ENCODE peak calls at places on chromosome 4, in seven cellular contexts. R, B, L, J, S, I and X are unnamed samples.

GRCh38 chr4:141645611-141646340 is 9.4 kb downstream of the IL15 start:
- DNase-seq in R (peak; percentile 93), B (no peak), L (no peak), J (no peak), S (no peak), I (no peak), X (no peak)

GRCh38 chr4:6113641-6114040 is 86.7 kb downstream of the JAKMIP1 start:
- DNase-seq in R (no peak), B (no peak), L (no peak), J (no peak), S (no peak), I (no peak), X (no peak)

GRCh38 chr4:75432683-75433082 is 81.5 kb downstream of the RCHY1 start:
- DNase-seq in R (peak; percentile 7), B (no peak), L (no peak), J (no peak), S (no peak), I (no peak), X (peak; percentile 47)

GRCh38 chr4:48439988-48440387 is 43.2 kb upstream of the SLC10A4 start:
- DNase-seq in R (no peak), B (no peak), L (no peak), J (no peak), S (no peak), I (no peak), X (no peak)

GRCh38 chr4:40990202-40990898 is 224.0 kb downstream of the APBB2 start:
- DNase-seq in R (peak; percentile 97), B (no peak), L (no peak), J (no peak), S (no peak), I (no peak), X (peak; percentile 50)

GRCh38 chr4:101103381-101104142 is 243.8 kb downstream of the PPP3CA start:
- DNase-seq in R (peak; percentile 48), B (no peak), L (no peak), J (no peak), S (no peak), I (no peak), X (peak; percentile 80)

GRCh38 chr4:165361804-165362203 is 17.0 kb upstream of the CPE start:
- DNase-seq in R (no peak), B (no peak), L (no peak), J (no peak), S (no peak), I (no peak), X (no peak)

GRCh38 chr4:144709159-144709558 is 63.2 kb downstream of the HHIP start:
- DNase-seq in R (peak; percentile 89), B (no peak), L (no peak), J (no peak), S (no peak), I (no peak), X (no peak)

GRCh38 chr4:147727476-147728028 is 4.3 kb upstream of the ARHGAP10 start:
- DNase-seq in R (peak; percentile 50), B (no peak), L (no peak), J (no peak), S (no peak), I (no peak), X (no peak)

GRCh38 chr4:19382993-19383392 is 868.7 kb upstream of the SLIT2 start:
- DNase-seq in R (peak; percentile 37), B (no peak), L (no peak), J (no peak), S (no peak), I (peak; percentile 19), X (no peak)

GRCh38 chr4:929970-930625 is 2.0 kb downstream of the GAK start:
- DNase-seq in R (peak; percentile 71), B (no peak), L (no peak), J (no peak), S (no peak), I (no peak), X (peak; percentile 78)

GRCh38 chr4:7762376-7763040 is 177.2 kb downstream of the AFAP1 start:
- DNase-seq in R (no peak), B (no peak), L (no peak), J (no peak), S (no peak), I (no peak), X (no peak)

GRCh38 chr4:624705-625590 is at the start of gene PDE6B:
- DNase-seq in R (no peak), B (no peak), L (no peak), J (no peak), S (no peak), I (no peak), X (no peak)

GRCh38 chr4:56979674-56980073 is 978 bp downstream of the POLR2B start:
- DNase-seq in R (peak; percentile 19), B (no peak), L (no peak), J (no peak), S (no peak), I (no peak), X (peak; percentile 65)

GRCh38 chr4:2927696-2928075 is 35.5 kb downstream of the NOP14 start:
- DNase-seq in R (no peak), B (no peak), L (no peak), J (no peak), S (no peak), I (no peak), X (no peak)

GRCh38 chr4:52983563-52984303 is 121.6 kb downstream of the RASL11B start:
- DNase-seq in R (peak; percentile 68), B (peak; percentile 21), L (no peak), J (no peak), S (no peak), I (no peak), X (peak; percentile 68)

GRCh38 chr4:158597879-158598596 is 73.6 kb downstream of the C4orf46 start:
- DNase-seq in R (no peak), B (no peak), L (no peak), J (no peak), S (no peak), I (no peak), X (no peak)

GRCh38 chr4:21915761-21916160 is 32.8 kb downstream of the KCNIP4 start:
- DNase-seq in R (no peak), B (no peak), L (no peak), J (no peak), S (no peak), I (no peak), X (no peak)

GRCh38 chr4:25159837-25160713 is at the start of gene SEPSECS:
- DNase-seq in R (peak; percentile 95), B (peak; percentile 54), L (peak; percentile 98), J (peak; percentile 93), S (peak; percentile 99), I (peak; percentile 98), X (peak; percentile 99)
- TF ChIP-seq POLR2A in R (peak; percentile 63), B (peak; percentile 86), L (peak; percentile 70), J (peak; percentile 81), S (no peak), I (no peak), X (peak; percentile 93)

GRCh38 chr4:32697281-32697814 is 1977.2 kb downstream of the PCDH7 start:
- DNase-seq in R (no peak), B (no peak), L (no peak), J (no peak), S (no peak), I (no peak), X (no peak)
- TF ChIP-seq POLR2A in R (no peak), B (no peak), L (no peak), J (no peak), S (no peak), I (no peak), X (no peak)

GRCh38 chr4:109350121-109350520 is 47.7 kb upstream of the COL25A1 start:
- DNase-seq in R (no peak), B (no peak), L (no peak), J (no peak), S (no peak), I (no peak), X (no peak)

GRCh38 chr4:109355835-109356234 is 53.4 kb upstream of the COL25A1 start:
- DNase-seq in R (no peak), B (no peak), L (no peak), J (no peak), S (no peak), I (no peak), X (peak; percentile 6)

DNA sequence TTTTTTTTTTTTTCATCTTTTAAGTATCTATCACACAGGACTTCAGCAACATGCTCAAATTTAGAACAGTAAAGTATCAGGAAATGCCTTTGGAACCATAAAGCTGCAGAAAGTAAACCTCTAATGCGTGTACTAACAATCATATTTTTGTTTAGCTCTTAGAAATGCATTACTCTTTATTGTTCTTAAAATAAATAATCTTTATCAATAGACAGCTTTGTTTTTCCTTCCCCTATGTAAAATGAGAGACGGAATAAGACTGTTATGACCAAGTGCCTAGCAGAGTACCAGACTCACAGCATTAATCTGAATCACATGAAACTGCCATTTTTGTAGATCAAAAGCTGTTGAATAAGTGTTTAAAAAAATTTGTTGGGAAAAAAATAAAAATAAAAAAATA is 50.5 kb upstream of the COL25A1 start:
- DNase-seq in R (no peak), B (no peak), L (no peak), J (no peak), S (no peak), I (no peak), X (no peak)
- TF ChIP-seq POLR2A in R (no peak), B (no peak), L (no peak), J (no peak), S (no peak), I (no peak), X (no peak)

GRCh38 chr4:118836763-118837507 is 1.0 kb upstream of the SEC24D start:
- DNase-seq in R (no peak), B (no peak), L (no peak), J (no peak), S (no peak), I (no peak), X (no peak)

GRCh38 chr4:118834070-118834469 is 1.9 kb downstream of the SEC24D start:
- DNase-seq in R (no peak), B (no peak), L (no peak), J (no peak), S (no peak), I (no peak), X (no peak)

GRCh38 chr4:118833192-118833820 is 2.6 kb downstream of the SEC24D start:
- DNase-seq in R (no peak), B (no peak), L (no peak), J (no peak), S (no peak), I (no peak), X (no peak)

GRCh38 chr4:118835896-118836762 is at the start of gene SEC24D:
- DNase-seq in R (peak; percentile 87), B (peak; percentile 89), L (peak; percentile 92), J (peak; percentile 71), S (peak; percentile 94), I (peak; percentile 66), X (peak; percentile 88)

DNA sequence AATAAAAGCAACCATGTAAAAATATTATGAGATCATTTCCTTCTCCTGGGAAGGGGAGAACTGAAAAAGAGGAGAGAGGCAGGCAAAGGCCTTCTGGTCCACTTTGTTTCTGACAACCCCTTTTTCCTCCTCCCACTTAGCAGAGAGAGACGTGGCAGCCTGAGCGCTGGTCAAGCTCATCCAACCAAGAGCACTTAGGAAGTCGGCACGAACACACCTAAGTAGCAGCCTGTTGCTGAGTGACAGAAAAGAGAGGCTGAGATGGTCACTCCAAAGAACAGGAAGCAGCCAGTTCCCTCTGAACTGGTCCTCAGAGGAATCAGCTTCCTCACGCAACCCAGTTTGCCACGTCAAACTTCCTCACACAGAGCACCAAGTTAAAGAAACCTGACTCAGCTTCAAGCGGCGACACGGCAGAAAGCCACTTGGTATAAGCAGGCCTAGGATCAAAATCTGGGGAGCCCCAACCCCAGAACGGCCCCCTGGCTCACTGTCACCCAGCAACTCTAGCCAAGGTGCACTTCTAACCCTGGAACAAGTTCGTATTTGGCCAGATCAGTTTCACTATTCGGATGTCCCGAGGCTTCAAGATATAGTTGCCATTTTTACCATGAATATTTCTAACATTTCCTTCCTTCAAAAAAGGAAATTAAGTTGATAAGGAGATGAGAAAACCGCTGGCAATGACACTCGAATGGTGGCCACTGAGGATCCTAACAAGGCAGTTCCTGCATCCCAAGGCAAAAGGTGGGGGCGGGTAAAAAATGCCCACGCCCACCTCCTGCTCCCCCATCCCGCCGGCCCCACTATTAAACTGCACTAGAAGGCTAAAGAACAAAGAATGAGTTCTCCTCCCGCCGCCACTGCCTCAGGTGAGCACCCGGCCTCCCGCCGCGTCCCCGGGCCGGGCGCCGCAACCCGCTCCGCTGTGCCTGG is 698 bp downstream of the SEC24D start:
- DNase-seq in R (peak; percentile 94), B (no peak), L (peak; percentile 62), J (peak; percentile 43), S (peak; percentile 73), I (peak; percentile 70), X (peak; percentile 88)
- TF ChIP-seq POLR2A in R (peak; percentile 88), B (peak; percentile 71), L (peak; percentile 56), J (peak; percentile 62), S (no peak), I (no peak), X (no peak)